ENCODE peak calls at places on chromosomes 12 and 14, in ten cellular contexts. K is K562, H is endothelial cell of umbilical vein, D is adrenal gland, Q is heart left ventricle, W is transverse colon, P is Peyer's patch, S is A549, X is stomach, O is tibial nerve. N is an unnamed sample. For H3K9me3, the result is how much of the 10 kb centered on the place peaks cover.

GRCh38 chr12:14403711-14404164 is 38.3 kb downstream of the ATF7IP start:
- DNase-seq in K (no peak), H (peak), D (peak), Q (no peak), W (no peak), P (no peak), S (no peak), X (no peak), O (no peak), N (no peak)

GRCh38 chr12:46774011-46774633 is 51.7 kb downstream of the SLC38A4 start:
- DNase-seq in K (no peak), H (no peak), D (no peak), Q (no peak), W (no peak), P (no peak), S (no peak), X (no peak), O (no peak), N (peak)

GRCh38 chr12:47852096-47852571 is 32.4 kb upstream of the HDAC7 start:
- DNase-seq in K (no peak), H (no peak), D (no peak), Q (no peak), W (no peak), P (no peak), S (no peak), X (no peak), O (no peak), N (no peak)

GRCh38 chr12:96314723-96315122 is 85.5 kb downstream of the CDK17 start:
- DNase-seq in K (peak), H (no peak), D (no peak), Q (no peak), W (no peak), P (no peak), S (no peak), X (no peak), O (no peak), N (no peak)

GRCh38 chr14:35883677-35884293 is 57.6 kb downstream of the BRMS1L start:
- DNase-seq in K (peak), H (no peak), D (peak), Q (no peak), W (peak), P (no peak), S (peak), X (peak), O (no peak), N (no peak)

GRCh38 chr14:92890830-92891598 is 31.9 kb upstream of the CHGA start:
- DNase-seq in K (no peak), H (peak), D (peak), Q (no peak), W (no peak), P (no peak), S (no peak), X (no peak), O (no peak), N (no peak)

GRCh38 chr14:22427771-22428228 is 161.2 kb downstream of the DAD1 start:
- DNase-seq in K (no peak), H (no peak), D (peak), Q (peak), W (no peak), P (no peak), S (peak), X (no peak), O (no peak), N (no peak)

GRCh38 chr14:103533999-103534575 is 5.1 kb downstream of the TRMT61A start:
- DNase-seq in K (no peak), H (no peak), D (no peak), Q (no peak), W (no peak), P (no peak), S (no peak), X (no peak), O (no peak), N (no peak)

GRCh38 chr12:53383258-53383657 is 3.3 kb downstream of the SP1 start:
- DNase-seq in K (no peak), H (no peak), D (no peak), Q (no peak), W (no peak), P (no peak), S (no peak), X (no peak), O (no peak), N (no peak)

GRCh38 chr12:64990991-64991570 is 130.0 kb downstream of the WIF1 start:
- DNase-seq in K (no peak), H (no peak), D (no peak), Q (no peak), W (no peak), P (no peak), S (no peak), X (no peak), O (no peak), N (no peak)

GRCh38 chr12:11959117-11959823 is 111.5 kb upstream of the BCL2L14 start:
- DNase-seq in K (no peak), H (peak), D (no peak), Q (no peak), W (no peak), P (no peak), S (no peak), X (no peak), O (no peak), N (no peak)

GRCh38 chr14:60317609-60318008 is 68.6 kb downstream of the PPM1A start:
- DNase-seq in K (no peak), H (peak), D (no peak), Q (no peak), W (no peak), P (no peak), S (no peak), X (no peak), O (no peak), N (no peak)

GRCh38 chr12:5070090-5070489 is 26.4 kb downstream of the KCNA5 start:
- DNase-seq in K (no peak), H (no peak), D (no peak), Q (no peak), W (no peak), P (no peak), S (no peak), X (no peak), O (no peak), N (no peak)

GRCh38 chr12:124191024-124191359 is 103.9 kb upstream of the RFLNA start:
- DNase-seq in K (peak), H (peak), D (no peak), Q (no peak), W (no peak), P (no peak), S (no peak), X (no peak), O (no peak), N (no peak)

GRCh38 chr14:95386536-95386935 is 66.8 kb upstream of the CLMN start:
- DNase-seq in K (no peak), H (no peak), D (peak), Q (no peak), W (no peak), P (no peak), S (no peak), X (no peak), O (no peak), N (no peak)

GRCh38 chr14:76168531-76168930 is 16.8 kb downstream of the GPATCH2L start:
- DNase-seq in K (no peak), H (no peak), D (no peak), Q (no peak), W (no peak), P (no peak), S (no peak), X (no peak), O (no peak), N (no peak)

GRCh38 chr14:98728024-98728423 is 544.0 kb downstream of the BCL11B start:
- DNase-seq in K (no peak), H (no peak), D (no peak), Q (no peak), W (no peak), P (no peak), S (no peak), X (no peak), O (no peak), N (no peak)

DNA sequence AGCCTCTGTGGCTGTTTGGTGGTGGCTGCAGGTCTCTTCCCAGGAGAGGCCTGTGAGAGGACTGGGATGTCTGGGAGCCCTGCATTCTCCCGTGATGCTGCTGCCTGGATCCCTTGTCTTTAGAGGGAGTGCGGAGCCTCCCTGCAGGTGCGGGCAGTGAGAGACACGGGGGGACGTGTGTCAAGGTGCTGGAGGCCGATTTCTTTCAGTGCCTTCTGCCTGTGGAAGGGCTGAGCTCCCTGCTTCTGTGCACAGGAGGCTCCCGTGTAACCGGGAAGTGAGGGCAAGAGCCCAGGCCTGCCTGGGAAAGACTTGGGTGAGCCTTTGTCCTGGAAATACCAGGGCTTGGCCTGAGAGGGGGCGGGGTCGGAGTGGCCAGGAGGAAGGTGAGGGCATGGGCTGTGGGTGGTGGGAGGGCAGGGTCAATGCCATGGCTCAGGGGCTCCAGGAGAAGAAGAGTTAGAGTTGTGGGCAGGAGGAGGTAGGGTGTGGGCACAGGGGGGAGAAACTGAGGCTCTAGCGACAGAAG is 372.2 kb downstream of the TMEM121 start:
- DNase-seq in K (no peak), H (no peak), D (no peak), Q (no peak), W (no peak), P (no peak), S (no peak), X (no peak), O (no peak), N (no peak)
- H3K9me3 ChIP-seq in K (under half), H (under half), D (under half), Q (under half), W (under half), P (under half), S (under half), X (under half), O (under half), N (under half)

DNA sequence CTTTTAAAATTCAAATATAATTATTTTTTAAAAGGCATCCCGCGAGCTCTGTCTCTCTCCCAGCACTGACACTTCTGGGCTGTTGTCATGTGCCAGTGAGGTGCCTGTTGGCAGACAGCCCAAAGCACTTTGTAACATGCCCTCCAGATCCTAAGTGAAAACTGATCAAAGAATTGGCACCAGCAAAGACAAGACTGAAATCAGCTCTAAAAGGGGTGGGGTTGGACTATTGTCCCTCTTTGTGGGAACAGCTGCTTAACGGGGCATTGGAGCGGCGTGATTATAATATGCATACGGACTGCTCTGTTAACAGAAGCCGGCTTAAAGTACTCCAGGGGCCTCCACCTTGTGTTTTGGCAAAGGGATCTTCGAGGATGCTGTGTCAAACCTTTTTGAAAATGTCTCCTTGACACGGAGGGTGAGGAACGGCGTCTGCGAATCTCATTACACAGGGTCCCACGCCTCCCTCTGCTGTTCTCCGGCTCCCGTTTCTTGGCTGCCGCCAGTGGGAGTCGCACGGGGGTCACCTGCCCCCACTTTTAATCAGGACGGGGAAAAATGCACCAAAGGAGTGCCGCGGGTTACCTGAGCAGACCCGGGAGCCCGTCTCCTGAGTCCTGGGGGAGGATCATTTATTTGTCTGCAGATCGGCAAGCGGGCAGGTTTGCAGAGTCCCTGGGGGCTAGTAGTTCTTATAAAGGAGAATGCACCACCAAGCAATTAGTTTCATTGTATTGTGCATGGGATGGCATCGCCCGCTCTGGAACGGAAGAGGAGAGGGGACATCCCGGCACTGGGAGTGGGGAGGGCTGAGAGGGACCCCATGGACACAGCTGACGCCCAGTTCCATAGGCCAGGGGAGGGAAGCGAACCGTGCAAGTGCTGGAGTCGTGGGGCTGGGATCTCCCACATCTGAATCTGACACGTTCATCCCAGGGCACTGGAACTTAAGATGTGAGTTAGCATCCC is 44.3 kb downstream of the SPRING1 start:
- DNase-seq in K (no peak), H (no peak), D (peak), Q (peak), W (peak), P (peak), S (no peak), X (peak), O (no peak), N (no peak)
- TF ChIP-seq POLR2A in K (no peak), H (no peak), D (no peak), Q (no peak), W (no peak), P (no peak), S (no peak), X (no peak), O (no peak), N (no peak)

GRCh38 chr14:57182760-57183503 is 85.8 kb downstream of the EXOC5 start:
- DNase-seq in K (peak), H (no peak), D (no peak), Q (no peak), W (no peak), P (no peak), S (no peak), X (no peak), O (no peak), N (no peak)
- H3K27ac ChIP-seq in K (no peak), H (no peak), D (no peak), Q (no peak), W (no peak), P (no peak), S (no peak), X (no peak), O (no peak), N (no peak)

DNA sequence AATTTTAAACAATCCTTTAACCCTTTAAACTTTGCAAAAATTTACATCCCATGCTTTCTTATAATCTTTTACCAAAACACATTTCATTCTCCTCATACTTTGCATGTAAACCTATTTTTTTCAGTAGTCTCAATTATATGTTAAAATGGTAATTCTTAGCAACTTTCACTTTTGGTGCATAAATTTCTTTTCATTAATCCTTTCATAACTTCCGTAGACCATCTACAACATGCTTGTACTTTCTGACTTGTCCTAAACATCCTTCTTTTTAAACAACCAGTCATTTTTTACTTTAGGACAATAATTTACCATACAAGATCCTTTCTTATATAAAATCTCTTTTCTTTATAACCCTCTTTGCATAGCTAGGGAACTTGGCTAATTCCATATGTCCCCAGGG is 19.5 kb downstream of the CCDC91 start:
- DNase-seq in K (no peak), H (no peak), D (no peak), Q (no peak), W (no peak), P (no peak), S (no peak), X (no peak), O (no peak), N (no peak)
- H3K9me3 ChIP-seq in K (under half), H (under half), D (under half), Q (under half), W (under half), P (under half), S (under half), X (under half), O (under half), N (under half)

GRCh38 chr14:105049753-105050550 is 15.3 kb downstream of the GPR132 start:
- DNase-seq in K (no peak), H (no peak), D (no peak), Q (no peak), W (no peak), P (no peak), S (no peak), X (no peak), O (no peak), N (no peak)
- TF ChIP-seq POLR2A in K (no peak), H (no peak), D (no peak), Q (no peak), W (no peak), P (no peak), S (no peak), X (no peak), O (no peak), N (no peak)

GRCh38 chr12:50787618-50788017 is 23.7 kb downstream of the ATF1 start:
- DNase-seq in K (no peak), H (no peak), D (no peak), Q (no peak), W (no peak), P (no peak), S (no peak), X (no peak), O (no peak), N (no peak)
- H3K27ac ChIP-seq in K (no peak), H (peak), D (no peak), Q (no peak), W (peak), P (no peak), S (peak), X (peak), O (no peak), N (peak)

GRCh38 chr14:97485172-97485571 is 688.0 kb downstream of the VRK1 start:
- DNase-seq in K (no peak), H (no peak), D (no peak), Q (no peak), W (no peak), P (no peak), S (no peak), X (no peak), O (no peak), N (no peak)
- H3K9me3 ChIP-seq in K (under half), H (under half), D (under half), Q (under half), W (under half), P (under half), S (under half), X (under half), O (under half), N (under half)

DNA sequence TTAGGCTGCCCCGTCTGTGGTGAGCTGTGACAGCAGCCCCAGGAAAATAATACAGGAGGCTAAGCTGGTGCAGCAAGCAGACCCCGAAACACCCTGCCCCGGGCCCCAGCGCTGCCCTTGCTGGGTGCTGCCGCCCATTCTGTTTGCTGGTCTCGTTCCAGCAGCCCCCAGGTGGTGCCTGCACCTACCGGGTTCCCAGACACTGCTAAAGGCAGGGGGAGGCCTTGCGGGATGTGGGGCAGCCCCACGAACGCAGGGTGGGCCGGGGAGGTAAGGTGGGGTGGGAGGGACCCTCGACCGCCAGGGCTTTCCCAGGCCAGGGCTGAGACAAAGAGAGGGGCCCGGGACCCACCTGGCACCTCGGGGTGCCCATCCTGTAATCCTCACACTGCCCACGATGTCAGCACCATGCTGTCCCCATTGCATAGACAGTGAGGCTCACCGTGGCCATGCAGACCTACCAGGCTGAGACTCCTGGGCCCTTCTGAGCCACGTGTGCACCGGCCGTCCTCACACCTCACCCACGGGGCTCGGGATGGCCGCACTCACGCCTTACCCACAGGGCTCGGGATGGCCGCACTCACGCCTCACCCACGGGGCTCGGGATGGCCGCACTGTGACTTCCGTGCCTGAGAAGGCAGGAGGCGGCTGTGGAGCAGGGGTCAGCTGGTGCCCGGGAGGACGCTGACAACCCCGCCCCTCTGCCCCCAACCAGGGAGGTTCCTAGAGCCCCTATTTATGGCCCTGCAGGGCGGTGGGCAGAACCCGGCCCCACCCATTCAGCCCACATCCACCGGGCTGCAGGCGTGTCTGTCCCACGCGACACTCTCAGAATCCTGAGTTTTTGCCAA is 20.9 kb downstream of the GALNT9 start:
- DNase-seq in K (no peak), H (no peak), D (no peak), Q (no peak), W (no peak), P (no peak), S (no peak), X (no peak), O (no peak), N (no peak)
- TF ChIP-seq POLR2A in K (no peak), H (no peak), D (no peak), Q (no peak), W (no peak), P (no peak), S (no peak), X (no peak), O (no peak), N (no peak)

DNA sequence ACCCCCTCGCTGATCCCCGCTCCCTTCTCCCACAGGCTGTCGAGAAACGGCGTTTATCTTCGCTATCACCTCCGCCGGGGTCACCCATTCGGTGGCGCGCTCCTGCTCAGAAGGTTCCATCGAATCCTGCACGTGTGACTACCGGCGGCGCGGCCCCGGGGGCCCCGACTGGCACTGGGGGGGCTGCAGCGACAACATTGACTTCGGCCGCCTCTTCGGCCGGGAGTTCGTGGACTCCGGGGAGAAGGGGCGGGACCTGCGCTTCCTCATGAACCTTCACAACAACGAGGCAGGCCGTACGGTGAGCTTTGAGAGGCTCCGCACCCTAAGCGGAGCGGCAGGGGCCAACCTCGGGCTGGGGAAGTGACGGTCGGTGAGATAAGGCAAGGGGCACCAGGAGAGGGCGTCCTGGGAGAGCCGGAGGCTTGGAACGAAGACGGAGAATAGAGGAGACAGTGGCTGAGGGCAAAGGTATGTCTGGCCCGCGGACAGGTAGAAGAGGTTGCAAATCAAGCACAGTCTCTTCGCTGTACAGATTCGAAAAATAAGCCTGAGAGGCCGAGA is 2.3 kb downstream of the WNT1 start:
- DNase-seq in K (no peak), H (no peak), D (no peak), Q (no peak), W (peak), P (peak), S (no peak), X (no peak), O (no peak), N (no peak)
- H3K27ac ChIP-seq in K (no peak), H (no peak), D (no peak), Q (no peak), W (no peak), P (no peak), S (no peak), X (peak), O (peak), N (no peak)

N was measured in gastrocnemius medialis.